ENCODE peak calls at places on chromosomes 4 and X, in nine cellular contexts. G, E, T, B, H, S, W, Y and N are unnamed samples.

GRCh38 chr4:185532795-185533324 is 2.4 kb downstream of the PDLIM3 start:
- DNase-seq in G (no peak), E (no peak), T (no peak), B (no peak), H (no peak), S (no peak), W (no peak), Y (no peak), N (no peak)

GRCh38 chr4:171378323-171378722 is 434.9 kb upstream of the GALNTL6 start:
- DNase-seq in G (no peak), E (no peak), T (no peak), B (peak; percentile 63), H (no peak), S (no peak), W (no peak), Y (no peak), N (no peak)

GRCh38 chrX:789096-789495 is 158.5 kb downstream of the SHOX start:
- DNase-seq in G (no peak), E (no peak), T (no peak), B (no peak), H (no peak), S (no peak), W (no peak), Y (no peak), N (no peak)

GRCh38 chr4:16027626-16028025 is 56.2 kb downstream of the PROM1 start:
- DNase-seq in G (no peak), E (no peak), T (no peak), B (peak; percentile 34), H (no peak), S (no peak), W (no peak), Y (no peak), N (no peak)

GRCh38 chr4:123545569-123546122 is 149.1 kb downstream of the SPRY1 start:
- DNase-seq in G (no peak), E (no peak), T (no peak), B (no peak), H (no peak), S (no peak), W (peak; percentile 84), Y (no peak), N (no peak)

GRCh38 chr4:136742330-136742729 is 790.0 kb downstream of the PCDH18 start:
- DNase-seq in G (no peak), E (peak; percentile 29), T (no peak), B (peak; percentile 40), H (no peak), S (no peak), W (no peak), Y (no peak), N (no peak)

GRCh38 chrX:9396930-9397329 is 67.9 kb upstream of the TBL1X start:
- DNase-seq in G (no peak), E (peak; percentile 43), T (no peak), B (peak; percentile 50), H (no peak), S (peak; percentile 14), W (no peak), Y (no peak), N (no peak)

GRCh38 chrX:11287505-11287904 is 5.7 kb upstream of the AMELX start:
- DNase-seq in G (no peak), E (no peak), T (no peak), B (peak; percentile 44), H (no peak), S (peak; percentile 16), W (no peak), Y (no peak), N (no peak)

GRCh38 chrX:46582964-46583363 is 9.4 kb downstream of the CHST7 start:
- DNase-seq in G (no peak), E (no peak), T (no peak), B (peak; percentile 23), H (no peak), S (peak; percentile 57), W (no peak), Y (no peak), N (no peak)

GRCh38 chr4:77493829-77494551 is 111.6 kb upstream of the CXCL13 start:
- DNase-seq in G (no peak), E (no peak), T (no peak), B (peak; percentile 16), H (no peak), S (no peak), W (no peak), Y (no peak), N (no peak)

GRCh38 chrX:8245411-8245810 is 74.3 kb upstream of the VCX2 start:
- DNase-seq in G (no peak), E (no peak), T (no peak), B (no peak), H (no peak), S (no peak), W (no peak), Y (peak; percentile 34), N (no peak)

GRCh38 chr4:83267835-83268475 is 16.6 kb downstream of the COQ2 start:
- DNase-seq in G (no peak), E (peak; percentile 21), T (no peak), B (no peak), H (no peak), S (no peak), W (no peak), Y (no peak), N (no peak)

GRCh38 chr4:683247-683897 is 5.6 kb downstream of the SLC49A3 start:
- DNase-seq in G (no peak), E (no peak), T (no peak), B (no peak), H (no peak), S (no peak), W (no peak), Y (no peak), N (no peak)

GRCh38 chr4:40800064-40800463 is 50.3 kb downstream of the NSUN7 start:
- DNase-seq in G (no peak), E (no peak), T (no peak), B (no peak), H (no peak), S (no peak), W (no peak), Y (no peak), N (no peak)